ENCODE peak calls at places on chromosomes 6 and 20, in eight cellular contexts. One of them, this sample, is unnamed. For H3K4me1, the result is how much of the 10 kb centered on the place peaks cover.

GRCh38 chr6:148757944-148758343 is 11.1 kb downstream of the UST start:
- DNase-seq in fibroblast of lung: no peak
- DNase-seq in H1: no peak
- DNase-seq in PC-3: no peak
- DNase-seq in HCT116: no peak
- DNase-seq in GM23338: no peak
- DNase-seq in keratinocyte: no peak
- DNase-seq in mammary epithelial cell: no peak
- DNase-seq in this sample: no peak

GRCh38 chr20:22373164-22373895 is 211.0 kb downstream of the FOXA2 start:
- DNase-seq in fibroblast of lung: no peak
- DNase-seq in H1: no peak
- DNase-seq in PC-3: no peak
- DNase-seq in HCT116: no peak
- DNase-seq in GM23338: no peak
- DNase-seq in keratinocyte: no peak
- DNase-seq in mammary epithelial cell: no peak
- DNase-seq in this sample: no peak

GRCh38 chr6:16803294-16804006 is 42.2 kb upstream of the ATXN1 start:
- DNase-seq in fibroblast of lung: peak
- DNase-seq in H1: peak
- DNase-seq in PC-3: no peak
- DNase-seq in HCT116: no peak
- DNase-seq in GM23338: peak
- DNase-seq in keratinocyte: no peak
- DNase-seq in mammary epithelial cell: no peak
- DNase-seq in this sample: no peak

GRCh38 chr20:62606551-62607201 is 35.6 kb upstream of the SLCO4A1 start:
- DNase-seq in fibroblast of lung: peak
- DNase-seq in H1: no peak
- DNase-seq in PC-3: no peak
- DNase-seq in HCT116: no peak
- DNase-seq in GM23338: peak
- DNase-seq in keratinocyte: no peak
- DNase-seq in mammary epithelial cell: no peak
- DNase-seq in this sample: no peak

GRCh38 chr6:167734662-167735497 is 91.8 kb upstream of the AFDN start:
- DNase-seq in fibroblast of lung: no peak
- DNase-seq in H1: no peak
- DNase-seq in PC-3: no peak
- DNase-seq in HCT116: no peak
- DNase-seq in GM23338: no peak
- DNase-seq in keratinocyte: no peak
- DNase-seq in mammary epithelial cell: no peak
- DNase-seq in this sample: peak

GRCh38 chr6:125191916-125192609 is 38.5 kb downstream of the TPD52L1 start:
- DNase-seq in fibroblast of lung: peak
- DNase-seq in H1: peak
- DNase-seq in PC-3: peak
- DNase-seq in HCT116: peak
- DNase-seq in GM23338: peak
- DNase-seq in keratinocyte: peak
- DNase-seq in mammary epithelial cell: peak
- DNase-seq in this sample: peak

GRCh38 chr6:41014780-41015179 is 24.2 kb downstream of the UNC5CL start:
- DNase-seq in fibroblast of lung: no peak
- DNase-seq in H1: no peak
- DNase-seq in PC-3: no peak
- DNase-seq in HCT116: no peak
- DNase-seq in GM23338: no peak
- DNase-seq in keratinocyte: no peak
- DNase-seq in mammary epithelial cell: no peak
- DNase-seq in this sample: no peak

GRCh38 chr20:17680836-17681740 is 954 bp downstream of the RRBP1 start:
- DNase-seq in fibroblast of lung: peak
- DNase-seq in H1: peak
- DNase-seq in PC-3: peak
- DNase-seq in HCT116: no peak
- DNase-seq in GM23338: peak
- DNase-seq in keratinocyte: no peak
- DNase-seq in mammary epithelial cell: peak
- DNase-seq in this sample: peak

GRCh38 chr20:53708129-53708968 is 114.7 kb upstream of the ZNF217 start:
- DNase-seq in fibroblast of lung: peak
- DNase-seq in H1: no peak
- DNase-seq in PC-3: peak
- DNase-seq in HCT116: no peak
- DNase-seq in GM23338: no peak
- DNase-seq in keratinocyte: no peak
- DNase-seq in mammary epithelial cell: peak
- DNase-seq in this sample: no peak

GRCh38 chr6:81382852-81383251 is 369.6 kb downstream of the TENT5A start:
- DNase-seq in fibroblast of lung: no peak
- DNase-seq in H1: no peak
- DNase-seq in PC-3: no peak
- DNase-seq in HCT116: no peak
- DNase-seq in GM23338: no peak
- DNase-seq in keratinocyte: no peak
- DNase-seq in mammary epithelial cell: no peak
- DNase-seq in this sample: no peak

GRCh38 chr6:98579089-98579488 is 255.3 kb upstream of the POU3F2 start:
- DNase-seq in fibroblast of lung: no peak
- DNase-seq in H1: no peak
- DNase-seq in PC-3: no peak
- DNase-seq in HCT116: no peak
- DNase-seq in GM23338: no peak
- DNase-seq in keratinocyte: no peak
- DNase-seq in mammary epithelial cell: peak
- DNase-seq in this sample: no peak

GRCh38 chr6:37514377-37514776 is 14.7 kb upstream of the CCDC167 start:
- DNase-seq in fibroblast of lung: peak
- DNase-seq in H1: no peak
- DNase-seq in PC-3: peak
- DNase-seq in HCT116: no peak
- DNase-seq in GM23338: no peak
- DNase-seq in keratinocyte: peak
- DNase-seq in mammary epithelial cell: peak
- DNase-seq in this sample: peak

GRCh38 chr6:37209461-37210205 is 39.7 kb downstream of the PIM1 start:
- DNase-seq in fibroblast of lung: no peak
- DNase-seq in H1: no peak
- DNase-seq in PC-3: no peak
- DNase-seq in HCT116: no peak
- DNase-seq in GM23338: no peak
- DNase-seq in keratinocyte: no peak
- DNase-seq in mammary epithelial cell: no peak
- DNase-seq in this sample: no peak

GRCh38 chr6:2877057-2877882 is 25.8 kb downstream of the SERPINB9 start:
- DNase-seq in fibroblast of lung: peak
- DNase-seq in H1: no peak
- DNase-seq in PC-3: peak
- DNase-seq in HCT116: no peak
- DNase-seq in GM23338: no peak
- DNase-seq in keratinocyte: no peak
- DNase-seq in mammary epithelial cell: peak
- DNase-seq in this sample: no peak

GRCh38 chr6:62775427-62776022 is 435.7 kb upstream of the FKBP1C start:
- DNase-seq in fibroblast of lung: no peak
- DNase-seq in H1: no peak
- DNase-seq in PC-3: peak
- DNase-seq in HCT116: peak
- DNase-seq in GM23338: peak
- DNase-seq in keratinocyte: no peak
- DNase-seq in mammary epithelial cell: peak
- DNase-seq in this sample: peak

GRCh38 chr6:21331221-21331620 is 262.3 kb upstream of the SOX4 start:
- DNase-seq in fibroblast of lung: peak
- DNase-seq in H1: no peak
- DNase-seq in PC-3: no peak
- DNase-seq in HCT116: no peak
- DNase-seq in GM23338: no peak
- DNase-seq in keratinocyte: no peak
- DNase-seq in mammary epithelial cell: no peak
- DNase-seq in this sample: no peak

GRCh38 chr20:3621111-3621510 is 42.1 kb downstream of the GFRA4 start:
- DNase-seq in fibroblast of lung: no peak
- DNase-seq in H1: no peak
- DNase-seq in PC-3: no peak
- DNase-seq in HCT116: no peak
- DNase-seq in GM23338: peak
- DNase-seq in keratinocyte: no peak
- DNase-seq in mammary epithelial cell: no peak
- DNase-seq in this sample: no peak
- TF ChIP-seq CTCF in fibroblast of lung: no peak
- TF ChIP-seq CTCF in H1: peak
- TF ChIP-seq CTCF in PC-3: no peak
- TF ChIP-seq CTCF in HCT116: no peak
- TF ChIP-seq CTCF in GM23338: peak
- TF ChIP-seq CTCF in keratinocyte: no peak
- TF ChIP-seq CTCF in mammary epithelial cell: no peak
- TF ChIP-seq CTCF in this sample: no peak

GRCh38 chr6:112626468-112627082 is 279.4 kb downstream of the RFPL4B start:
- DNase-seq in fibroblast of lung: peak
- DNase-seq in H1: no peak
- DNase-seq in PC-3: peak
- DNase-seq in HCT116: no peak
- DNase-seq in GM23338: no peak
- DNase-seq in keratinocyte: no peak
- DNase-seq in mammary epithelial cell: peak
- DNase-seq in this sample: no peak
- H3K4me1 ChIP-seq in fibroblast of lung: under half
- H3K4me1 ChIP-seq in H1: under half
- H3K4me1 ChIP-seq in PC-3: under half
- H3K4me1 ChIP-seq in HCT116: under half
- H3K4me1 ChIP-seq in GM23338: under half
- H3K4me1 ChIP-seq in keratinocyte: under half
- H3K4me1 ChIP-seq in mammary epithelial cell: under half
- H3K4me1 ChIP-seq in this sample: under half

DNA sequence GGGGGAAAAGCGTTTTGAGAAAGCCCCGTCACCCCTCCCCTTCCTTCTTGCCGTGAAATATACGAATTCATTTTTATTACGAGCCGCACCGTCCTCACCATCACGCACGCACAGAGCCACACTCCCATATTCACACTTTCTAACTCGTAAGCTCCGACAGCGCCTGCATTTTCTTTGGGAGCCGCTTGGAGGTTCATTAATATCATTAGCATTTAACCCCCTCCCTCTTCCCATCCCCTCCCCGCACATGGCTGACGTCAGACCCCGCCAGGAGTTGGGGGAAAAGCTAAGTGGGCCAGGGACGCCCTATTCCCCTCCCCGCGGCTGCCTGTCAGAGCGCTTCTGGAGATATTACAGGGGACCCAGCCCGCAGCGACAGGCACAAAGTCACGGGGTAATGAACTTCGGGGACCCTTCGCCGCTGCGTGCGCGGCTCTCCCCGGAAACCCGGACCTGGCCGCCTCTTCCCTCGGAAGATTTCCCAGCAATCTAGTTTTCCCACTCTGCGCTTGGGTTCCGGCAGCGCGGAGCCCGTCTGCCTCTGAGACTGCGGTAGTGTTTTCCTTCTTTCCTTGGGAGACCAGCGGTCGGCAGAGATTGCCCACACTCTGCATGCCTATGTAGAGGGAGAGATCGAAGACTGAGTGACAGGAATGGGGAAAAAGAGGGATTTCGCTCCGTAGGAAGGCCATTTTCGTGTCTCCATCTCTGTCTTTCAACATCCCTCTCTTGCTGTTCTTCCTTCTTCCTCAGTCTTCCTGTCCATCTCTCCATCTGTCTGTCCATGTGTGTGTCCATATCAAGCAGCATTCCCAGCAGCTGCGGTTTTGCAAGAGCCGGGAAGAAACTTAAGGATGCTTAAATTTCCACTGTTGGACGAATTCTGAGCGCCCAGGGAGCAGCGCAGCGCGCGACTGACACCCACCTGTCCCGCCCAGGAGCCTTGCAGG is at the start of gene NR2E1:
- DNase-seq in fibroblast of lung: peak
- DNase-seq in H1: peak
- DNase-seq in PC-3: no peak
- DNase-seq in HCT116: no peak
- DNase-seq in GM23338: peak
- DNase-seq in keratinocyte: no peak
- DNase-seq in mammary epithelial cell: peak
- DNase-seq in this sample: peak
- TF ChIP-seq EZH2 in fibroblast of lung: peak
- TF ChIP-seq EZH2 in H1: peak
- TF ChIP-seq EZH2 in PC-3: no peak
- TF ChIP-seq EZH2 in HCT116: no peak
- TF ChIP-seq EZH2 in GM23338: peak
- TF ChIP-seq EZH2 in keratinocyte: peak
- TF ChIP-seq EZH2 in mammary epithelial cell: peak
- TF ChIP-seq EZH2 in this sample: no peak

GRCh38 chr6:142155895-142156757 is 9.1 kb downstream of the VTA1 start:
- DNase-seq in fibroblast of lung: peak
- DNase-seq in H1: no peak
- DNase-seq in PC-3: peak
- DNase-seq in HCT116: peak
- DNase-seq in GM23338: peak
- DNase-seq in keratinocyte: no peak
- DNase-seq in mammary epithelial cell: no peak
- DNase-seq in this sample: peak
- TF ChIP-seq CTCF in fibroblast of lung: peak
- TF ChIP-seq CTCF in H1: peak
- TF ChIP-seq CTCF in PC-3: peak
- TF ChIP-seq CTCF in HCT116: peak
- TF ChIP-seq CTCF in GM23338: no peak
- TF ChIP-seq CTCF in keratinocyte: no peak
- TF ChIP-seq CTCF in mammary epithelial cell: peak
- TF ChIP-seq CTCF in this sample: peak